ENCODE peak calls at places on chromosome 18, in nine cellular contexts. G, B, I, H, A, L, T, N and R are unnamed samples.

GRCh38 chr18:10739152-10739551 is 213.3 kb downstream of the NAPG start:
- DNase-seq in G (no peak), B (no peak), I (peak), H (no peak), A (no peak), L (no peak), T (no peak), N (no peak), R (no peak)

GRCh38 chr18:29154758-29155725 is 978.1 kb upstream of the CDH2 start:
- DNase-seq in G (peak), B (no peak), I (peak), H (no peak), A (no peak), L (peak), T (no peak), N (peak), R (no peak)

GRCh38 chr18:10365901-10366300 is 88.5 kb upstream of the APCDD1 start:
- DNase-seq in G (no peak), B (no peak), I (no peak), H (no peak), A (no peak), L (no peak), T (no peak), N (no peak), R (no peak)

GRCh38 chr18:33820517-33821368 is 242.7 kb downstream of the ASXL3 start:
- DNase-seq in G (no peak), B (no peak), I (peak), H (no peak), A (no peak), L (no peak), T (peak), N (no peak), R (peak)

GRCh38 chr18:78506031-78506461 is 473.6 kb upstream of the SALL3 start:
- DNase-seq in G (peak), B (peak), I (no peak), H (peak), A (no peak), L (no peak), T (peak), N (no peak), R (peak)

GRCh38 chr18:36424741-36425142 is 127.2 kb downstream of the FHOD3 start:
- DNase-seq in G (peak), B (no peak), I (no peak), H (no peak), A (no peak), L (no peak), T (no peak), N (no peak), R (no peak)

GRCh38 chr18:6616981-6617380 is 112.5 kb upstream of the ARHGAP28 start:
- DNase-seq in G (no peak), B (no peak), I (peak), H (no peak), A (no peak), L (no peak), T (no peak), N (no peak), R (no peak)

GRCh38 chr18:60893331-60894114 is 439.7 kb upstream of the CDH20 start:
- DNase-seq in G (no peak), B (no peak), I (no peak), H (no peak), A (no peak), L (no peak), T (no peak), N (no peak), R (no peak)

GRCh38 chr18:55506074-55506473 is 81.9 kb downstream of the TCF4 start:
- DNase-seq in G (no peak), B (no peak), I (no peak), H (no peak), A (no peak), L (no peak), T (no peak), N (no peak), R (no peak)

GRCh38 chr18:26017929-26018328 is 72.5 kb downstream of the SS18 start:
- DNase-seq in G (no peak), B (no peak), I (peak), H (no peak), A (no peak), L (peak), T (no peak), N (no peak), R (no peak)

GRCh38 chr18:48139427-48140347 is 209.2 kb upstream of the SMAD2 start:
- DNase-seq in G (no peak), B (no peak), I (no peak), H (no peak), A (no peak), L (no peak), T (no peak), N (peak), R (no peak)

DNA sequence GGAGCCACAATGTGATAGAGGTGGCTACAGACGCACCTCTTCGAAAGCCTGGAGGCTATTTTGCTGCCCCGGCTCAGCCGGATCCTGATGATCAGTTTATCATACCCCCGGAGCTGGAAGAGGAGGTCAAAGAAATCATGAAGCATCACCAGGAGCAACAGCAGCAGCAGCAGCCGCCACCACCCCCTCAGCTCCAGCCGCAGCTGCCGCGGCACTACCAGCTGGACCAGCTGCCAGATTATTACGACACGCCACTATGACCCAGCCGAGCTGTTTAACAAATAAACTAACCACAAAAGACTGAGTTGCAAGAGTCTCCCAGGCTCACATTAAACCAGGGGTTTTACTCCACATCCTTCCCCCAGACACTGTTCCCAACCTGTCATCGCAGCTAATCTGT is 263.8 kb downstream of the PHLPP1 start:
- DNase-seq in G (no peak), B (no peak), I (peak), H (no peak), A (no peak), L (peak), T (no peak), N (no peak), R (no peak)
- H3K4me2 ChIP-seq in G (no peak), B (no peak), I (no peak), H (no peak), A (no peak), L (no peak), T (no peak), N (peak), R (no peak)

DNA sequence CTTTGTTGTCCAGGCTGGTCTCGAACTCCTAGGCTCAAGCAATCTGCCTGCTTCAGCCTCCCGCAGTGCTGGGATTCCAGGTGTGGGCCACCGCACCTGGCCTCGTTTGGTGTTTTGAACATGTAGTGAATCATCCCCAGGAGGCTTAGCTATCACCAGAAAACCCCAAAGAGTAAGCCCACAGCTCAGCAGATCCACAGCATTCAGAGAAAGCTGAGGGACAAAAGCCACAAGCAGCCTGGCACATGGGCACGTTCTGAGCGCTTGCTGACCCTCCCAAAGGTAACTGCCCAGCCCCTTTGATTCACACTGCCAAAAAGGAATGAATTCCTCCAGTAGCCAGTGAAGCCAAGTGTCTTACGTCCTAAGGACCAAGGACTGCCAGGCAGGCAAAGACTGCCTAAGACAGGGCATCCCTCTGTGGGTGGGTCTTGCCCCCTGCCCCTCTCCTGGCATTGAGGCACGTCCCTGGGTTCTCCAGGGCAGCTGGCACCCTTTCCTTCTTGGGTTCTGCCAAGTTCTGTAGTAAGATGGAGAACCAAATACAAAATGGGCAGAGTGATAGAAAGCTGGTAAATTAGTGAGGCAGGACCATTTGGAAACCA is 31.7 kb downstream of the MBP start:
- DNase-seq in G (no peak), B (no peak), I (no peak), H (no peak), A (no peak), L (peak), T (no peak), N (peak), R (no peak)
- H3K4me2 ChIP-seq in G (peak), B (no peak), I (peak), H (no peak), A (peak), L (peak), T (no peak), N (peak), R (no peak)

GRCh38 chr18:50816767-50817166 is 3.0 kb downstream of the MRO start:
- DNase-seq in G (no peak), B (no peak), I (no peak), H (no peak), A (no peak), L (no peak), T (peak), N (no peak), R (no peak)

GRCh38 chr18:50820901-50821520 is 1.2 kb upstream of the MRO start:
- DNase-seq in G (no peak), B (no peak), I (no peak), H (no peak), A (no peak), L (no peak), T (no peak), N (no peak), R (no peak)

GRCh38 chr18:50817898-50818250 is 1.9 kb downstream of the MRO start:
- DNase-seq in G (no peak), B (no peak), I (peak), H (no peak), A (no peak), L (peak), T (no peak), N (no peak), R (no peak)

GRCh38 chr18:50819027-50819726 is 639 bp downstream of the MRO start:
- DNase-seq in G (peak), B (peak), I (no peak), H (peak), A (peak), L (peak), T (peak), N (peak), R (peak)

GRCh38 chr18:50819727-50820378 is at the start of gene MRO:
- DNase-seq in G (peak), B (peak), I (peak), H (peak), A (peak), L (peak), T (peak), N (peak), R (peak)
- H3K4me2 ChIP-seq in G (peak), B (peak), I (peak), H (peak), A (peak), L (peak), T (peak), N (peak), R (peak)

GRCh38 chr18:51006948-51007786 is 22.8 kb upstream of the SMAD4 start:
- DNase-seq in G (no peak), B (no peak), I (no peak), H (no peak), A (no peak), L (no peak), T (no peak), N (no peak), R (peak)
- H3K4me2 ChIP-seq in G (peak), B (no peak), I (no peak), H (no peak), A (no peak), L (no peak), T (no peak), N (no peak), R (no peak)

DNA sequence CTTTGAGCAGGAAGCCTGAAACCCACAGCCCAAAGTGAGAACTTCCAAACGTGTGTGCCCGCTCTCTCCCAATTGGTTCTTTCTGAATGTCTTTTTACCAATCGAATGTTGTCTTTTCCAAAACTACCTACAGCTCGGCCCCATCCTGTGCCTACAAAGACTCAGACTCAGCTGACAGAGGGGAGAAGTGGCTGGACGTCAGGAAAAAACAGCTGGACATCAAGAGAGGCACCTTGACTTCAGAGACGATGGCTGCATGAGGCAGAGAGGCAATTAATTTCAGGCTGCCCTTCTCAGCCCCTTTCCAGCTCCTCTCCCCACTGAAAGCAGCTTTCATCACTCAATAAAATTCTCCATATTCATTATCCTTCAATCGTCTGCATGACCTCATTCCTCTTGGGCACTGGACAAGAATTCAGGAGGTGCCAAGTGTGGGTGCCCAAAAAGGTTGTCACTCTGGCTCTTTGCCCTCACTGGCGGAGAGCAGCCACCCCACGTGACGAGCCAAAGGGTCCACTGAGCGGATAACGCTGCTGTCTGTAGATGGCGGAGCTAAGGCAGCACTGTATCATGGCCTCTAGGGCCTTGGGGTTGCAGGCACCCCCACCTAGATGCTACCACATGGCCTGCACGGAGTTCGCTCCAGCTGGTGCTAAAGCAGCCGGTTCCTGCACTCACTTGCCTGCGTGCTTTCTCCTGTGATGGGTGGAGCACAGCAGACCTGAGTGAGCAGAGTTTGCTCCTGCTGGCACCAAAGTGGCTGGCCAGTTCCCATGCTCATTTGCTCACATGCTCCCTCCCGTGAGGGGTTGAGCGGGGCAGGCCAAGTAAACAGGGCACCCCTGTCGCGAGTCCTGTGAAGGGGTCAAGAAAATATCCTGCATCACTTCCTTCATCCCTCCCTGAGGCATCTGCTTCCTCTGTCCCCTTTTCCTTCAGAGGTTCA is 37.9 kb downstream of the FAM210A start:
- DNase-seq in G (no peak), B (no peak), I (no peak), H (no peak), A (no peak), L (no peak), T (no peak), N (no peak), R (no peak)
- H3K4me2 ChIP-seq in G (no peak), B (no peak), I (no peak), H (no peak), A (no peak), L (no peak), T (no peak), N (no peak), R (no peak)

GRCh38 chr18:21597616-21598015 is 2.9 kb downstream of the ESCO1 start:
- DNase-seq in G (no peak), B (no peak), I (no peak), H (no peak), A (no peak), L (no peak), T (no peak), N (no peak), R (no peak)
- H3K4me2 ChIP-seq in G (peak), B (no peak), I (no peak), H (no peak), A (peak), L (no peak), T (no peak), N (peak), R (no peak)

DNA sequence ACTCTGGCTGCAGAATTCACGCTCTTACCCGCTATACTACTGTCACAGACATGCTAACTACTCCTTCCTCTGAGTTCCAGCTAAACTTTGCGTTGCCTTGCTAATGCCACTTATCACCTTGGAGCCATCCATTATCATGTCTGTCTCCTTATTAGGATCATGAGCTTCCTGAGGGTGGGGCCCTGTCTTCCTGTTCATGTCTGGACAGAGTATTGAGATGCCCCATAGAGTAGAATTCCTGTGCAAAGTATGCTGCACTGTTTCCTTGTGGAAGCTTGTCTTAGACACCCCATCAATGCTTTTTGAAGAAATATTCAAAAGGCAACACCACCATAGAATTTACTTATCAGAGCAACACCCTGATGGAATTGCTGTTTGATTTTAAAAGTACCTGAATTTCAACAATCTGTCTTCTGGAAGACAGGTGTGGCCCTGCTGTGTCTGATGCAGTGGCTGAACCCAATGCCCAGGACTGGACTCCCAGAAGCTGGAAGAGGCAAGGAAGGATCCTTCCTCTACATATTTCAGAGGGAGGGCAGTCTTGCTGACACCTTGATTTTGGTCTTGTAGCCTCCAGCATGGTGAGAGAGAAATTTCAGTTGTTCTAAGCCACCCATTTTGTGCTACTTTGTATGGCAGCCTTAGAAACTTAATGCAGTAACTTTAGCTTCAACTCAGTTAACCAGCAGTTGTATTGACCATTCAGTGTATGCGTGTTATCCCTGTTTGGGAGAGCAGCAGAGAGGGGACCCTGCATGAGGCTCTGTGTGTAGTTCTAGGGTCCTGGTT is 5.6 kb downstream of the LAMA3 start:
- DNase-seq in G (no peak), B (no peak), I (no peak), H (no peak), A (no peak), L (peak), T (no peak), N (no peak), R (no peak)
- H3K4me2 ChIP-seq in G (no peak), B (no peak), I (peak), H (no peak), A (peak), L (peak), T (no peak), N (peak), R (no peak)

DNA sequence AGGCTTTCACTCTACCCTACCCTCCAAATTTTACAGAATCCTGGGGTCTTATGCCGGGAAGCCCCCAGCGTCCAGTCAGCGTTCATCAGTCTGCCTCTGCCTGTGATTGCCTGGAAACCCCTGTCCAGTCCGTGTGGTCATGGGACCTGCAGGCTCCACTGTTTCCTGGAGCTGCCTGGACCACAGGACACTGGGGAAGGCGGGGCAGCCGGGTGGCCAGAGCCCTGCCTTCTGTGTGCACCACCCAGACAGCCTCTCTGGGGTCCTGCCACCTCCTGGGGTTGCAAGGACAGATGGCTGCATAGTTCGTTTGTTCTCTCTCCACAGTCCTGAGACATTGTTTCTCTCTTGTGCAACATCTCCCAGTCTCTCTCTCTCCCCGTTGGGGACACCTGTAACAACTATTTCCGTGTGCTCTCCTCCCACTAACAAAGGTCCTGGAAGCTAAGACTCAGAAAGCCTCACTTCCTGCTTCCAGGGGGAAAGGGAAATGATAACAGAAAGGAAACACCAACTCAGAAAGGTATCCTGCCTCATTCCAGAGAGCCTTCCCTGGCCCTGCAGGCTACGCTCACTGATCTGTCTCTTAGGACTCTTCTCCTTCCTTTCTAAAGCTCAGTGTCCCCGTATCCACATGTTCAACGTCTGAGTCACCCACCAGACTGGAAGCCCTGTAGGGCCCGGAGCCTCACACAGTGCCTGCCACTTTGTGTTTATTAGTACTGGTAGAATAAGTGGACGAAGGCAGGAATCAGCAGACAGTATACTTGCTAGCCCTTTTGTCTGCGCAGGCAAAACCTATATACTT is 192.8 kb upstream of the RAB12 start:
- DNase-seq in G (no peak), B (no peak), I (no peak), H (no peak), A (no peak), L (peak), T (no peak), N (peak), R (peak)
- H3K4me2 ChIP-seq in G (no peak), B (no peak), I (no peak), H (no peak), A (peak), L (no peak), T (no peak), N (peak), R (no peak)

DNA sequence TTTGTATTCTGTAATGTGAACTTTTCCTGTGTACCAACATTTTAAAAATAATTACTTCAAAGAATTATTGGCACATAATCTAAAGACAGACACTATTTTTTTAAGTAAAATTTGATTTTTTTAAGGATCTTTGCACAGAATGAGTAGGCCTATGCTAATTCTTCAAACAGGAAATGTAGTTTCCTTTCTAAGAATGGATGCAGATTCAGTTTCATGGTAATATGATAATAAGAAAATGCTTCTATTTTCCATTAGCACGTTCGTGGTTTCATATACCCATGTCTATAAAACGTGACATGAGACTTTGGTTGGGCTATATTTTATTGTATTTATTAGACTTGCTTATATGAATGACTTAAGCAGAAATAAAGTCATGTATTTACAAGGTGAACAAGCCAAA is 191.8 kb upstream of the RBBP8 start:
- DNase-seq in G (no peak), B (no peak), I (no peak), H (no peak), A (no peak), L (no peak), T (no peak), N (no peak), R (no peak)
- H3K4me2 ChIP-seq in G (no peak), B (no peak), I (no peak), H (no peak), A (no peak), L (no peak), T (no peak), N (no peak), R (no peak)